ENCODE peak calls at places on chromosomes 4 and X, in six cellular contexts. J is cardiac fibroblast, P is ovary, I is cardiac muscle cell, A is hepatocyte, F is aorta. R is an unnamed sample.

GRCh38 chr4:15653864-15654391 is 1.2 kb downstream of the FBXL5 start:
- DNase-seq in F (no peak), I (peak), J (peak), A (peak), P (no peak), R (no peak)

GRCh38 chr4:123418486-123418931 is 21.9 kb downstream of the SPRY1 start:
- DNase-seq in I (peak), P (no peak), F (no peak), A (peak), J (peak), R (no peak)

GRCh38 chrX:11899091-11899490 is 141.1 kb downstream of the MSL3 start:
- DNase-seq in J (peak), A (no peak), P (no peak), I (peak), F (no peak), R (no peak)

GRCh38 chr4:145587088-145587487 is 32.1 kb upstream of the MMAA start:
- DNase-seq in P (no peak), A (no peak), I (no peak), F (no peak), J (no peak), R (no peak)

GRCh38 chrX:67105758-67106116 is 438.1 kb upstream of the AR start:
- DNase-seq in A (no peak), I (no peak), P (no peak), J (no peak), F (no peak), R (no peak)

GRCh38 chrX:149521438-149521837 is 16.3 kb upstream of the IDS start:
- DNase-seq in P (no peak), J (no peak), A (no peak), F (no peak), I (no peak), R (peak)

GRCh38 chrX:10077425-10078188 is 79.2 kb upstream of the CLCN4 start:
- DNase-seq in A (no peak), F (no peak), J (no peak), I (no peak), P (no peak), R (peak)

GRCh38 chr4:165506780-165507305 is 128.0 kb downstream of the CPE start:
- DNase-seq in F (no peak), J (peak), P (no peak), A (no peak), I (peak), R (peak)

GRCh38 chrX:138745215-138745614 is 33.7 kb upstream of the FGF13 start:
- DNase-seq in A (peak), J (peak), I (peak), P (no peak), F (no peak), R (peak)

GRCh38 chr4:31682796-31683195 is 962.6 kb downstream of the PCDH7 start:
- DNase-seq in J (peak), P (no peak), A (no peak), F (no peak), I (peak), R (no peak)

GRCh38 chrX:77276742-77277141 is 170.4 kb upstream of the FGF16 start:
- DNase-seq in P (no peak), F (no peak), I (no peak), A (no peak), J (no peak), R (peak)

GRCh38 chr4:36218121-36218520 is 26.2 kb downstream of the ARAP2 start:
- DNase-seq in I (no peak), J (no peak), A (no peak), F (no peak), P (no peak), R (no peak)

GRCh38 chr4:47031011-47031678 is at the start of gene GABRB1:
- DNase-seq in P (peak), I (peak), J (peak), F (peak), A (peak), R (no peak)

GRCh38 chr4:1247811-1248261 is 1.1 kb downstream of the CTBP1 start:
- DNase-seq in A (no peak), J (no peak), I (peak), P (no peak), F (no peak), R (no peak)

GRCh38 chr4:121273191-121273590 is 107.6 kb downstream of the QRFPR start:
- DNase-seq in P (no peak), A (no peak), F (no peak), J (no peak), I (no peak), R (peak)

GRCh38 chr4:145623831-145624230 is 4.6 kb downstream of the MMAA start:
- DNase-seq in P (no peak), I (peak), F (no peak), A (no peak), J (peak), R (no peak)

GRCh38 chr4:112509243-112510190 is 6.5 kb downstream of the NEUROG2 start:
- DNase-seq in J (no peak), I (no peak), F (no peak), P (no peak), A (no peak), R (no peak)

GRCh38 chrX:137040113-137040794 is 6.5 kb upstream of the GPR101 start:
- DNase-seq in J (no peak), A (no peak), F (no peak), P (no peak), I (no peak), R (no peak)

GRCh38 chr4:162782778-162783507 is 383.7 kb downstream of the NAF1 start:
- DNase-seq in F (no peak), A (no peak), P (no peak), I (peak), J (peak), R (no peak)

GRCh38 chrX:44400588-44400987 is 57.1 kb upstream of the EFHC2 start:
- DNase-seq in J (peak), F (no peak), P (no peak), I (peak), A (peak), R (no peak)

GRCh38 chr4:77861500-77861899 is 1.1 kb upstream of the MRPL1 start:
- DNase-seq in A (no peak), P (no peak), F (no peak), J (peak), I (no peak), R (no peak)

GRCh38 chr4:97498875-97499274 is 644.4 kb downstream of the STPG2 start:
- DNase-seq in I (peak), A (peak), P (no peak), J (peak), F (no peak), R (no peak)

GRCh38 chrX:46791927-46792825 is 33.3 kb upstream of the SLC9A7 start:
- DNase-seq in I (peak), A (peak), J (peak), F (no peak), P (no peak), R (no peak)

GRCh38 chrX:40931921-40932320 is 153.3 kb upstream of the USP9X start:
- DNase-seq in J (peak), I (no peak), P (no peak), A (no peak), F (no peak), R (peak)
- H3K4me3 ChIP-seq in J (no peak), I (no peak), P (no peak), A (no peak), F (no peak), R (no peak)

GRCh38 chr4:141080668-141081067 is 52.6 kb downstream of the RNF150 start:
- DNase-seq in J (no peak), F (peak), I (no peak), A (no peak), P (no peak), R (no peak)

GRCh38 chr4:141077611-141078225 is 55.6 kb downstream of the RNF150 start:
- DNase-seq in F (no peak), A (no peak), P (no peak), I (no peak), J (no peak), R (no peak)

GRCh38 chr4:141078871-141079270 is 54.4 kb downstream of the RNF150 start:
- DNase-seq in A (no peak), F (no peak), P (no peak), J (peak), I (peak), R (no peak)

GRCh38 chr4:141079393-141079930 is 53.8 kb downstream of the RNF150 start:
- DNase-seq in F (no peak), J (no peak), A (no peak), P (no peak), I (no peak), R (no peak)

DNA sequence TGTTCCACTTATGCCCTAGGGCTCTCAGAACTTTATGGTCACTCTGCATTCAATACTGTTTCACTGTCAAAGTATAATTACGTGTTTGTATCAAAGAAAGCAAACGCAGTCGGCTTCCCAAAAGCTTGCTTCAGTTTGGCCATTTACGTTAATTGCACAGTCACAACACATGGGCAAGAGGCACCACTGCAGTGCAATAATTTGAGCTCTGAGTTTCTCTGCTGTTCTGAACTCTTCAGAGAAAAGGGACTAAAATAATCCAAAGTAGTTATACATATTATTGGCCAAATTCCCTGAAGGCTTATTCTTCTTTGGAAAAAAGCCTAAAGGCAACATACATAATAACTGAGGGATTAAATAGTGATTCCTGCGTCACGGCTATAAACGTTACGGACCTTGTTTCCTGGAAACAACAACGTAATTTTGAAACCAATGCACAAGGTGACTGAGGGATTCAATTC is 51.3 kb downstream of the RNF150 start:
- DNase-seq in A (no peak), P (no peak), I (no peak), F (no peak), J (no peak), R (no peak)
- H3K4me3 ChIP-seq in A (no peak), P (no peak), I (no peak), F (no peak), J (no peak), R (no peak)

GRCh38 chr4:55177461-55177860 is 52.1 kb upstream of the KDR start:
- DNase-seq in P (no peak), I (no peak), J (no peak), F (no peak), A (no peak), R (no peak)

GRCh38 chr4:55178226-55179005 is 53.0 kb upstream of the KDR start:
- DNase-seq in I (no peak), J (peak), F (no peak), P (no peak), A (no peak), R (no peak)

GRCh38 chr4:55173580-55173979 is 48.2 kb upstream of the KDR start:
- DNase-seq in F (no peak), J (peak), A (no peak), P (no peak), I (peak), R (no peak)

GRCh38 chr4:55176497-55176896 is 51.1 kb upstream of the KDR start:
- DNase-seq in J (no peak), F (no peak), A (no peak), I (no peak), P (no peak), R (no peak)

GRCh38 chr4:55175779-55176231 is 50.4 kb upstream of the KDR start:
- DNase-seq in J (peak), F (no peak), P (no peak), A (no peak), I (peak), R (no peak)
- H3K4me3 ChIP-seq in J (peak), F (no peak), P (no peak), A (no peak), I (no peak), R (no peak)

GRCh38 chr4:76212851-76213414 is 691 bp downstream of the SCARB2 start:
- DNase-seq in I (peak), F (no peak), J (peak), P (no peak), A (no peak), R (peak)
- H3K4me3 ChIP-seq in I (peak), F (peak), J (peak), P (peak), A (peak), R (peak)

DNA sequence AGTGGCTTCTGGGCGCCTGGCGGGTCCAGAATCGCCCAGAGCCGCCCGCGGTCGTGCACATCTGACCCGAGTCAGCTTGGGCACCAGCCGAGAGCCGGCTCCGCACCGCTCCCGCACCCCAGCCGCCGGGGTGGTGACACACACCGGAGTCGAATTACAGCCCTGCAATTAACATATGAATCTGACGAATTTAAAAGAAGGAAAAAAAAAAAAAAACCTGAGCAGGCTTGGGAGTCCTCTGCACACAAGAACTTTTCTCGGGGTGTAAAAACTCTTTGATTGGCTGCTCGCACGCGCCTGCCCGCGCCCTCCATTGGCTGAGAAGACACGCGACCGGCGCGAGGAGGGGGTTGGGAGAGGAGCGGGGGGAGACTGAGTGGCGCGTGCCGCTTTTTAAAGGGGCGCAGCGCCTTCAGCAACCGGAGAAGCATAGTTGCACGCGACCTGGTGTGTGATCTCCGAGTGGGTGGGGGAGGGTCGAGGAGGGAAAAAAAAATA is at the start of gene ATOH1:
- DNase-seq in F (peak), I (no peak), A (peak), J (no peak), P (no peak), R (no peak)
- H3K4me3 ChIP-seq in F (peak), I (peak), A (peak), J (no peak), P (peak), R (peak)

DNA sequence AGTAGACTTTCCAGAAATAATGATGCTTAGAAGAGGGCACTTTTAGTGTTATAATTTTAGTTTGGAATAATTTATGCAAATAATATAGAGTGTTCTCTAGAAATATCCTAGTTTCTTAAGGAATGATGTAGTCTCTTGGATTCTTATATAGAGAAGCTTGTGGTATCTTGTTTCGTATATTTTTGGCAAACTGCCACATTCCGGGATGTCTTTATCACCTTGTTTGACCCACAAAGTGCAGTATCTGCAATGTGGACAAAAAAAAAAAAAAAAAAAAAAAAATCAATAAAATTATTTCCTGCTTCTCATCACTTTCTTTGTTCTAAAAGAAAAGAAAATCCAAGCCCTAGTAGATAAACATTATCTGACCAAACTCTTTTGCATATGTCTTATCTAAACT is 1577.7 kb upstream of the TENM3 start:
- DNase-seq in F (no peak), P (no peak), A (no peak), I (no peak), J (no peak), R (no peak)
- H3K4me3 ChIP-seq in F (no peak), P (no peak), A (no peak), I (no peak), J (no peak), R (no peak)

GRCh38 chr4:80265571-80266266 is 745 bp upstream of the FGF5 start:
- DNase-seq in F (no peak), J (peak), A (peak), I (peak), P (no peak), R (no peak)

GRCh38 chr4:80264825-80265224 is 1.6 kb upstream of the FGF5 start:
- DNase-seq in A (no peak), I (no peak), P (no peak), J (no peak), F (no peak), R (no peak)

GRCh38 chr4:80268081-80268823 is 1.8 kb downstream of the FGF5 start:
- DNase-seq in A (peak), I (peak), J (no peak), F (no peak), P (no peak), R (no peak)

GRCh38 chr4:80266902-80267380 is 477 bp downstream of the FGF5 start:
- DNase-seq in P (no peak), J (peak), F (no peak), A (peak), I (peak), R (no peak)

DNA sequence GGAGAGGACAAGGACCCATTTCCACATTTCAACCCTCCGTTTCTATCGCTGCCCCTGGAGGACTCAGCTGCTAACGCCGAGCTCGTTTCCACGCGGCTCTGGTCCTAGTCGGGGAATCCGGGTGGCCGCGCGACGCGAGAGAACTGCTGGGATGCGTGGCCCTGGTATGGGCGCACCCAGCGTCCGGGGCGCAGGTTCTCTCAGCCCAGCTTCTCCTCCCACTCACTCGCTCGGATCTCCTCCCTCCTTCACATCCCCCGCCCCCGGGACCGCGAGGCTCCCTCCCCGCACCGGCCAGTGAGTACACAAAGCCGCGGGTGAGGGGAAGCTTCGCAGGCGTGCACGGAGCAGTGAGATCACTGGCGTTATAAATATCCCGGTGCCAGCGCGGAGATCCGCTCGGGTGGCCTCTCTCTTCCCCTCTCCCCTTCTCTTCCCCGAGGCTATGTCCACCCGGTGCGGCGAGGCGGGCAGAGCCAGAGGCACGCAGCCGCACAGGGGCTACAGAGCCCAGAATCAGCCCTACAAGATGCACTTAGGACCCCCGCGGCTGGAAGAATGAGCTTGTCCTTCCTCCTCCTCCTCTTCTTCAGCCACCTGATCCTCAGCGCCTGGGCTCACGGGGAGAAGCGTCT is at the start of gene FGF5:
- DNase-seq in P (peak), A (peak), I (peak), F (peak), J (peak), R (no peak)
- H3K4me3 ChIP-seq in P (peak), A (peak), I (peak), F (peak), J (peak), R (no peak)

GRCh38 chr4:150142831-150143230 is 64.6 kb downstream of the DCLK2 start:
- DNase-seq in I (no peak), P (no peak), A (no peak), F (no peak), J (no peak), R (no peak)
- H3K4me3 ChIP-seq in I (no peak), P (no peak), A (no peak), F (no peak), J (no peak), R (no peak)